ENCODE peak calls at places on chromosomes 6 and 20, in six cellular contexts. E, P, C, J, Y and V are unnamed samples.

GRCh38 chr20:58086763-58087566 is 141.5 kb downstream of the ANKRD60 start:
- DNase-seq in E (no peak), P (peak), C (no peak), J (no peak), Y (peak), V (no peak)

GRCh38 chr6:80132942-80133517 is 26.6 kb downstream of the BCKDHB start:
- DNase-seq in E (peak), P (peak), C (peak), J (peak), Y (no peak), V (peak)

GRCh38 chr20:59938221-59938620 is 1.9 kb downstream of the PPP1R3D start:
- DNase-seq in E (no peak), P (peak), C (no peak), J (no peak), Y (no peak), V (no peak)

GRCh38 chr6:136501081-136501480 is 49.1 kb downstream of the MAP7 start:
- DNase-seq in E (no peak), P (no peak), C (no peak), J (no peak), Y (no peak), V (no peak)

GRCh38 chr6:105965042-105965760 is 120.9 kb upstream of the PRDM1 start:
- DNase-seq in E (no peak), P (no peak), C (no peak), J (no peak), Y (no peak), V (no peak)

GRCh38 chr20:53751394-53752368 is 158.0 kb upstream of the ZNF217 start:
- DNase-seq in E (no peak), P (no peak), C (no peak), J (peak), Y (no peak), V (no peak)

GRCh38 chr6:140627002-140627401 is 1252.6 kb upstream of the CITED2 start:
- DNase-seq in E (no peak), P (no peak), C (no peak), J (no peak), Y (no peak), V (no peak)

GRCh38 chr6:125793280-125793679 is 2.5 kb downstream of the NCOA7 start:
- DNase-seq in E (no peak), P (no peak), C (no peak), J (no peak), Y (no peak), V (no peak)

GRCh38 chr6:85641522-85641915 is 1.2 kb downstream of the SYNCRIP start:
- DNase-seq in E (no peak), P (no peak), C (no peak), J (peak), Y (no peak), V (no peak)

GRCh38 chr20:11716239-11716944 is 201.3 kb upstream of the BTBD3 start:
- DNase-seq in E (no peak), P (peak), C (peak), J (peak), Y (no peak), V (peak)

GRCh38 chr6:107656381-107656780 is 166.5 kb downstream of the SOBP start:
- DNase-seq in E (no peak), P (no peak), C (no peak), J (no peak), Y (no peak), V (no peak)

GRCh38 chr6:21527731-21528130 is 65.8 kb upstream of the SOX4 start:
- DNase-seq in E (no peak), P (no peak), C (no peak), J (no peak), Y (no peak), V (no peak)

GRCh38 chr6:46203388-46203787 is 32.6 kb upstream of the ENPP5 start:
- DNase-seq in E (no peak), P (no peak), C (no peak), J (no peak), Y (no peak), V (no peak)

GRCh38 chr20:57294558-57294957 is 28.1 kb upstream of the BMP7 start:
- DNase-seq in E (no peak), P (no peak), C (no peak), J (no peak), Y (no peak), V (no peak)

GRCh38 chr6:15593798-15594197 is 69.0 kb downstream of the DTNBP1 start:
- DNase-seq in E (no peak), P (no peak), C (no peak), J (no peak), Y (no peak), V (no peak)

GRCh38 chr6:96391776-96392175 is 129.8 kb upstream of the UFL1 start:
- DNase-seq in E (no peak), P (no peak), C (no peak), J (no peak), Y (no peak), V (no peak)

GRCh38 chr6:36351152-36351571 is 14.5 kb upstream of the BNIP5 start:
- DNase-seq in E (no peak), P (no peak), C (no peak), J (no peak), Y (no peak), V (no peak)

GRCh38 chr6:158769228-158769627 is 49.9 kb downstream of the EZR start:
- DNase-seq in E (peak), P (no peak), C (no peak), J (no peak), Y (no peak), V (no peak)

GRCh38 chr20:25273046-25273445 is 25.2 kb downstream of the PYGB start:
- DNase-seq in E (peak), P (no peak), C (no peak), J (no peak), Y (no peak), V (no peak)

DNA sequence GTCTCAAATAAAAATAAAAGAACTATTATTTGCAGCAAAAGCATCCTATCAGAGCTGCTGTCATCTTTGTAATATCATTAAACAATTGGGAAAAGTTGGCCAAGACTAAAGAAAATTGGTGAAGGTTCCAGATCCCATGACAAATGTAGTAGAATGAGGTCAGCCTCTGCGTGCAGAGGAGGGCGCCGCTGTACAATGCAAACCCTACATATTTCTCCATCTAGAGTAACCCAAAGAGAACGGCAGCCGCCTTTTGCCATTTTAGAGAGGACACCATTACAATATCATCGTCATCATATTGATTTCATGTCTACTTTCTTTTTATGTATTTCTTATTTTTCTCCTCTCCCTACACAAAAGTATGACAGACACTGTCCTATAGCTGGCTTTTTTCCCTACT is 59.5 kb downstream of the ZMYND8 start:
- DNase-seq in E (no peak), P (no peak), C (no peak), J (peak), Y (no peak), V (no peak)
- TF ChIP-seq CTCF in E (peak), P (no peak), C (no peak), J (no peak), Y (peak), V (peak)

GRCh38 chr6:23692184-23692583 is 433.8 kb upstream of the NRSN1 start:
- DNase-seq in E (no peak), P (no peak), C (no peak), J (no peak), Y (no peak), V (no peak)
- TF ChIP-seq CTCF in E (no peak), P (no peak), C (no peak), J (no peak), Y (no peak), V (no peak)

DNA sequence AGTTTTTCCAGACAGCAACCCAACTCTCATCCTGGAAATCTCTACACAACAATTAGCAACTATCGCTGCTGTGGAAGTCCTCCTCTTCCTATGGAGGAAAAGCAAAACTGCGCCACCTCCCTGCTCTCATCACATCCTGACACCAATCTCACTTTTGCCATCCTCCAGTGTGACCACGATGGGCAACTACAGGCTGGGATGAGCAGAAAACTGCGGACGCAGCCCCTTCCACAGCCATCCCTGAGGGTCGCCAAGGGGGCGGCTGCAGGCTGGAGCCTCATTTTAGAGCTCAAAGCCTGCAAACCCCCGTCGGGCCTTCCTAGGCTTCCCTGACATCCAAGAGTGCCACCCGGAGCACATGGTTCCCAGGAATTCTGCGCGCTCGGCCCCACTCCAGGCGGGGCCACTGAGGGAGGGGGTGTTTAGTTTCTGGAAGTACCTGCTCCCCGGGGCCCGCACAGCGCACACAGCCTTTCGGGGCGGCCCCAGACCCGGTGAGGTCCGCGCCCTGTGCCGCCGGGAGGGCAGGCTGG is 1.2 kb downstream of the TCFL5 start:
- DNase-seq in E (no peak), P (no peak), C (no peak), J (no peak), Y (no peak), V (no peak)
- TF ChIP-seq CTCF in E (no peak), P (no peak), C (no peak), J (no peak), Y (no peak), V (no peak)

GRCh38 chr20:1325173-1326030 is 3.5 kb downstream of the SDCBP2 start:
- DNase-seq in E (peak), P (peak), C (peak), J (peak), Y (peak), V (peak)
- TF ChIP-seq CTCF in E (peak), P (no peak), C (no peak), J (no peak), Y (peak), V (peak)

GRCh38 chr6:28141500-28142329 is at the start of gene ZKSCAN8:
- DNase-seq in E (peak), P (peak), C (peak), J (peak), Y (peak), V (peak)
- TF ChIP-seq CTCF in E (no peak), P (no peak), C (no peak), J (no peak), Y (no peak), V (no peak)

GRCh38 chr6:153816306-153816845 is 222.7 kb upstream of the OPRM1 start:
- DNase-seq in E (no peak), P (no peak), C (no peak), J (no peak), Y (no peak), V (no peak)

GRCh38 chr6:153814136-153814535 is 224.9 kb upstream of the OPRM1 start:
- DNase-seq in E (no peak), P (no peak), C (no peak), J (no peak), Y (no peak), V (no peak)
- TF ChIP-seq CTCF in E (no peak), P (no peak), C (no peak), J (no peak), Y (peak), V (peak)

GRCh38 chr6:33581186-33581585 is 1.1 kb upstream of the BAK1 start:
- DNase-seq in E (no peak), P (no peak), C (no peak), J (no peak), Y (no peak), V (no peak)

GRCh38 chr6:33586108-33586640 is 6.1 kb upstream of the BAK1 start:
- DNase-seq in E (no peak), P (no peak), C (no peak), J (no peak), Y (no peak), V (no peak)

GRCh38 chr6:33585403-33586107 is 5.5 kb upstream of the BAK1 start:
- DNase-seq in E (peak), P (peak), C (no peak), J (peak), Y (peak), V (no peak)

GRCh38 chr6:33584700-33585402 is 4.8 kb upstream of the BAK1 start:
- DNase-seq in E (no peak), P (no peak), C (no peak), J (no peak), Y (no peak), V (no peak)

DNA sequence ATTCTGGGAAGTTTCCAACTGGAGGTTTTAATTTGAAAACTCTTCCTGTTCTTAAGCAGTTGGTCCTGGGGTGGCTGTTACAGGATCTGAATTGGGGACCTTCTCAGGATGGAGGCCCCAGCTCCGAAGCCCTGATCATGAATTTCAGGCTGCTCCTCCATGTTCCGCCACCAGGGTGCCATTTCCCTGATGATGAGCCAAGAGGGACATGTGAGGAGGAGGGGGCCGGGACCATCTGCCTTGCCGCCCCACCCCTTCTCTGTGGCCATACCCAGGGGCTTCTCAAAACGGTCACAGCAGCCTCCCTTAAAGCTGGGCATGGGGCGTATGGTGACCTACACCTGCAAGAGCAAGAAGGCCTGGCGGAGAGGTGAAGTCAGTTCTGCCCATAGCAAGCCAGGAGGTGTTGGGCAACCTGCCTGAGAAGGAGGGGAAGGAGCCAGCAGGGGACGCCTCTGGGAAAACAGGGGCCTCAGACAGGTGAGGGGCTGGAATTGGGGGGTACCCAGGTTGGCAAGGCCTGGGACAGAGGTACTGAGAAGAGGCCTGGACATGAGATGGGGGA is 3.6 kb upstream of the BAK1 start:
- DNase-seq in E (no peak), P (no peak), C (no peak), J (no peak), Y (no peak), V (no peak)
- TF ChIP-seq CTCF in E (peak), P (peak), C (peak), J (no peak), Y (peak), V (peak)

GRCh38 chr20:36275441-36276189 is 30.5 kb upstream of the DLGAP4 start:
- DNase-seq in E (no peak), P (no peak), C (no peak), J (no peak), Y (no peak), V (no peak)
- TF ChIP-seq CTCF in E (no peak), P (no peak), C (peak), J (no peak), Y (no peak), V (no peak)